ENCODE peak calls at places on chromosome 6, in eight cellular contexts. B, J, G, E, D, T, N and Z are unnamed samples.
A peak's percentile ranks its signal among the peaks of the same experiment; 100 is the strongest.

GRCh38 chr6:39927159-39927558 is 7.1 kb downstream of the MOCS1 start:
- DNase-seq in B (no peak), N (peak; percentile 89), G (no peak), E (no peak), D (peak; percentile 94), J (no peak), T (no peak), Z (no peak)

GRCh38 chr6:166112580-166112979 is 55.1 kb downstream of the TBXT start:
- DNase-seq in J (peak; percentile 30), T (no peak), B (no peak), G (no peak), N (peak; percentile 80), D (peak; percentile 66), E (no peak), Z (peak; percentile 7)

GRCh38 chr6:56541736-56542366 is 100.8 kb downstream of the DST start:
- DNase-seq in N (no peak), D (no peak), G (no peak), B (no peak), T (no peak), J (no peak), E (no peak), Z (no peak)

GRCh38 chr6:27867051-27867940 is 44.9 kb downstream of the OR2B2 start:
- DNase-seq in B (peak; percentile 82), T (peak; percentile 87), G (peak; percentile 74), D (peak; percentile 92), N (peak; percentile 79), E (no peak), J (no peak), Z (no peak)

GRCh38 chr6:104795363-104795762 is 64.4 kb downstream of the HACE1 start:
- DNase-seq in G (no peak), N (no peak), B (no peak), T (no peak), J (no peak), D (peak; percentile 3), E (no peak), Z (no peak)

GRCh38 chr6:103002282-103002681 is 1608.8 kb downstream of the GRIK2 start:
- DNase-seq in N (no peak), G (no peak), B (no peak), D (no peak), T (no peak), J (no peak), E (no peak), Z (no peak)

GRCh38 chr6:14734416-14735340 is 511.2 kb upstream of the JARID2 start:
- DNase-seq in E (peak; percentile 52), J (no peak), D (no peak), G (no peak), T (no peak), B (no peak), N (no peak), Z (no peak)

GRCh38 chr6:109241199-109241598 is 141.1 kb downstream of the CD164 start:
- DNase-seq in D (no peak), N (no peak), J (no peak), T (no peak), G (no peak), B (no peak), E (no peak), Z (no peak)

GRCh38 chr6:44537306-44538049 is 150.0 kb downstream of the CDC5L start:
- DNase-seq in B (no peak), D (no peak), E (no peak), J (no peak), T (no peak), G (no peak), N (no peak), Z (no peak)

GRCh38 chr6:24140572-24140971 is 14.6 kb downstream of the NRSN1 start:
- DNase-seq in B (no peak), T (no peak), G (no peak), D (peak; percentile 17), J (peak; percentile 27), E (no peak), N (peak; percentile 95), Z (peak; percentile 31)

GRCh38 chr6:42224222-42225042 is 6.8 kb upstream of the MRPS10 start:
- DNase-seq in E (no peak), B (no peak), T (no peak), J (no peak), D (peak; percentile 92), N (no peak), G (no peak), Z (no peak)

GRCh38 chr6:116941727-116942126 is 64.7 kb downstream of the RFX6 start:
- DNase-seq in G (no peak), E (no peak), B (no peak), T (no peak), D (no peak), J (no peak), N (no peak), Z (no peak)

GRCh38 chr6:122124908-122125307 is 274.5 kb upstream of the HSF2 start:
- DNase-seq in G (no peak), J (no peak), T (no peak), D (no peak), E (no peak), N (no peak), B (no peak), Z (no peak)

GRCh38 chr6:2225422-2226392 is 19.7 kb downstream of the GMDS start:
- DNase-seq in D (no peak), E (no peak), N (no peak), T (no peak), B (no peak), J (no peak), G (no peak), Z (no peak)

GRCh38 chr6:62288562-62288961 is 2.5 kb upstream of the KHDRBS2 start:
- DNase-seq in N (no peak), B (no peak), E (no peak), T (no peak), D (no peak), G (no peak), J (no peak), Z (no peak)

GRCh38 chr6:17226766-17227338 is 54.3 kb upstream of the RBM24 start:
- DNase-seq in J (no peak), T (no peak), N (no peak), E (no peak), B (no peak), G (no peak), D (no peak), Z (no peak)

GRCh38 chr6:127384007-127384406 is 40.6 kb upstream of the ECHDC1 start:
- DNase-seq in J (no peak), N (no peak), B (no peak), D (peak; percentile 13), T (no peak), E (no peak), G (no peak), Z (no peak)

GRCh38 chr6:155670655-155671054 is 215.0 kb upstream of the NOX3 start:
- DNase-seq in D (no peak), B (no peak), N (no peak), T (no peak), J (no peak), E (no peak), G (no peak), Z (no peak)

GRCh38 chr6:142885182-142885867 is 59.7 kb downstream of the HIVEP2 start:
- DNase-seq in N (no peak), T (peak; percentile 28), J (peak; percentile 53), B (no peak), E (peak; percentile 38), G (peak; percentile 35), D (no peak), Z (no peak)

GRCh38 chr6:51753635-51754034 is 333.8 kb downstream of the PKHD1 start:
- DNase-seq in G (peak; percentile 64), J (no peak), T (no peak), B (no peak), N (no peak), D (no peak), E (no peak), Z (no peak)